ENCODE peak calls at places on chromosome 17, in six cellular contexts. S is H1, O is IMR-90, V is mesenchymal stem cell, F is mesendoderm, Q is neuronal stem cell. U is an unnamed sample.

GRCh38 chr17:42809250-42809649 is 10.6 kb downstream of the CNTD1 start:
- DNase-seq in O (peak; percentile 93), S (no peak), Q (no peak), F (no peak), V (peak; percentile 72), U (no peak)

GRCh38 chr17:58756246-58757161 is 850 bp downstream of the PPM1E start:
- DNase-seq in O (no peak), F (peak; percentile 18), V (peak; percentile 2), Q (peak; percentile 24), S (peak; percentile 64), U (peak; percentile 4)

GRCh38 chr17:18006495-18007239 is 32.3 kb downstream of the ATPAF2 start:
- DNase-seq in F (peak; percentile 47), O (no peak), Q (no peak), V (no peak), S (peak; percentile 63), U (peak; percentile 77)

GRCh38 chr17:50222922-50223321 is 21.5 kb upstream of the COL1A1 start:
- DNase-seq in O (no peak), V (no peak), Q (no peak), F (no peak), S (no peak), U (no peak)

GRCh38 chr17:55642741-55643140 is 79.9 kb downstream of the TMEM100 start:
- DNase-seq in S (no peak), F (peak; percentile 52), O (no peak), Q (no peak), V (no peak), U (no peak)

GRCh38 chr17:33261911-33262665 is 31.0 kb downstream of the ASIC2 start:
- DNase-seq in S (no peak), V (no peak), Q (no peak), F (no peak), O (no peak), U (no peak)

GRCh38 chr17:41537990-41538389 is 9.9 kb upstream of the KRT19 start:
- DNase-seq in Q (no peak), O (peak; percentile 20), F (no peak), S (no peak), V (no peak), U (peak; percentile 60)

GRCh38 chr17:57516290-57517215 is 228.5 kb downstream of the CCDC182 start:
- DNase-seq in V (peak; percentile 75), Q (no peak), S (no peak), O (peak; percentile 54), F (no peak), U (peak; percentile 46)

GRCh38 chr17:1108560-1108809 is 71.3 kb downstream of the ABR start:
- DNase-seq in F (peak; percentile 43), S (no peak), Q (no peak), O (no peak), V (peak; percentile 37), U (no peak)

GRCh38 chr17:34598161-34598776 is 18.9 kb downstream of the TMEM132E start:
- DNase-seq in S (peak; percentile 53), O (no peak), F (peak; percentile 89), Q (no peak), V (no peak), U (no peak)

GRCh38 chr17:3738562-3739295 is 15.0 kb downstream of the HASPIN start:
- DNase-seq in Q (no peak), O (peak; percentile 10), F (peak; percentile 51), V (no peak), S (no peak), U (peak; percentile 78)

GRCh38 chr17:32927201-32927723 is 691 bp upstream of the TMEM98 start:
- DNase-seq in O (peak; percentile 11), F (no peak), V (peak; percentile 42), S (no peak), Q (no peak), U (no peak)

GRCh38 chr17:81239714-81240555 is 817 bp downstream of the NDUFAF8 start:
- DNase-seq in O (peak; percentile 6), F (no peak), Q (no peak), V (peak; percentile 31), S (no peak), U (no peak)

GRCh38 chr17:42895185-42895555 is 5.4 kb upstream of the G6PC1 start:
- DNase-seq in V (peak; percentile 68), Q (no peak), F (no peak), S (no peak), O (peak; percentile 90), U (no peak)

GRCh38 chr17:33099906-33100305 is 108.3 kb downstream of the SPACA3 start:
- DNase-seq in V (no peak), S (no peak), O (no peak), F (no peak), Q (no peak), U (peak; percentile 54)

GRCh38 chr17:56629450-56630187 is 36.1 kb downstream of the NOG start:
- DNase-seq in O (peak; percentile 37), S (peak; percentile 50), V (peak; percentile 55), F (peak; percentile 87), Q (peak; percentile 21), U (peak; percentile 36)

GRCh38 chr17:44792276-44792675 is 33.5 kb downstream of the ADAM11 start:
- DNase-seq in Q (no peak), O (peak; percentile 73), F (no peak), S (no peak), V (peak; percentile 70), U (no peak)

DNA sequence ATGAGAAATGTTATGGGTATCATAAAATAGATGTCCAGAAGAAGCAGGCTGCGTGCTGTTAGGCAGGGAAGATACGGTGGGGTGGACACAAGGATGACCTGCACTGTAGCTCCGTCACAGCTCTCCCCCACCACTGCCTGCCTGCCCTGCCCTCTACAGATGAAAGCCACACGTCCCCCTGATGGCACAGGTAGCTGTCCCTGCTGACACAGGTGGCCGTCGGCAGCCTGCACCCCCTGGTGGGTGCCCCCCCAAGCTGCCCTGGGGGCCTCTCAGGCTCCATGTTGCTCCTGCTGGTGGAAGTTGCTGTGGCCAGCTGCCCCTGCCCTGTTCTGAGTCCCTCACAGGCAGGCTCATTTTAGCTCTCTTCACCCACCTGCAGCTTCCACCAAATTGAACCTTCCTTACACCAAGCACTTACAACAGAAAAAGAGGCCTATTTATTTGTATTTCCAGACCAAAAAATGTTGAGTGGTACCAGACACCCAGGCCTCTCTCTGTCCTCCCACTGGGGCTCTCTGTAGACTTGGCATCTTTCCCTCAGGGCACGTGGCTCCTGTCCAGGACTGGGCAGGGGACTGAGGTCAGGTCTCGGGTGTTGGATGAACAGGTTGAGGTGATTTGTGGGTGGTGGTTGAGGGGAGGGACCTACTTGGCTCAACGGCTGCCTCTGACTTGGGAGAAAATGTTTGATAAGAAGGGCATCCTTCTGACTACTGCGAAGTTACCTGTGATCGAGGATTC is 50.1 kb upstream of the CACNG5 start:
- DNase-seq in Q (no peak), F (no peak), S (no peak), O (no peak), V (no peak), U (no peak)
- H2BK5ac ChIP-seq in Q (no peak overlapping the region), F (no peak overlapping the region), S (peak overlapping the region; percentile 32), O (no peak overlapping the region), V (no peak overlapping the region), U (no peak overlapping the region)

GRCh38 chr17:36816889-36817288 is 120.4 kb upstream of the LHX1 start:
- DNase-seq in F (no peak), O (no peak), Q (no peak), S (no peak), V (no peak), U (no peak)
- H3K23ac ChIP-seq in F (no peak overlapping the region), O (no peak overlapping the region), Q (peak overlapping the region; percentile 22), S (no peak overlapping the region), V (no peak overlapping the region), U (no peak overlapping the region)

GRCh38 chr17:76998839-76999238 is 130.6 kb downstream of the MGAT5B start:
- DNase-seq in V (no peak), O (no peak), F (no peak), Q (no peak), S (no peak), U (no peak)
- H3K4me3 ChIP-seq in V (no peak overlapping the region), O (no peak overlapping the region), F (no peak overlapping the region), Q (no peak overlapping the region), S (no peak overlapping the region), U (no peak overlapping the region)

DNA sequence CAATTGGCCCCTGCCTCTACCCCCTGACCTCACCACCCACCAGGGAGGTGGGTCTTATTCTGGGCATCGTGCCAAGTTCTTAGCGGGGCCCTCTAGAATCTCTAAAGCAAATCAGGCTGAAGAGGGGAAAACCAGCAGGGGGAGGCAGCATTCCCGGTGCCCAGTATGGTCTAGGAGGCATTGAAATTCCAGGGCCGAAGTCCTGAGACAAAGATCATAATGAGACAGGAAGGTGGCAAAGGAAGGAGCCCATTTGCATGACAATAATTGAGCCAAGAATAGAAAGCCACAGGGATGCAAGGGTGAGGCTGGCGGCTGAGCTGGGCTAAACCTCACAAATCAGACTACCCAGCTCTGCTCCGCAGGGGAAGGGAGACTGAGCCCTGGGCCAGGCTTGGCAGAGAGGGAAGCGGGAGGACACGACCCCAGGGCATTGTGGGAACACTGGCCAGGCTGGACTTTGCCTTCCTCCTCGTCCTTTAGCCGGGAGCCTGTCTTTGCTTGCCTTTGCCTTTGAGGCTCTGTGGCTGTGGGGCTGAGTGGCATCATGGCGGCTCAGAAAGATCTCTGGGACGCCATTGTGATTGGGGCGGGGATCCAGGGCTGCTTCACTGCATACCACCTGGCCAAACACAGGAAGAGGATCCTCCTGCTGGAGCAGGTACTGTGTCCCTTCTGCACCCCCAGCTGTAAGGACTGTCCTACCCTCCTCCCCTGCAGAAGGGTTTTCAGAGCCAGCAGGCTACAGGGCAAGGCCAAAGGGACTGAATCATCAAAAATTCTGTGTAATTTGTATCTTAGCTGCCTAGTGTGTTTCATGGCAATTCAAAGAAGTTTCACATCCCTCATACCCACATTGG is at the start of gene PIPOX:
- DNase-seq in Q (peak; percentile 63), S (peak; percentile 81), O (peak; percentile 15), V (peak; percentile 31), F (peak; percentile 92), U (no peak)
- H2BK5ac ChIP-seq in Q (peak within 1 kb of the TSS; percentile 93), S (peak within 1 kb of the TSS; percentile 100), O (no peak within 1 kb of the TSS), V (no peak within 1 kb of the TSS), F (peak within 1 kb of the TSS; percentile 95), U (no peak within 1 kb of the TSS)

GRCh38 chr17:30832438-30832790 is 648 bp downstream of the ATAD5 start:
- DNase-seq in V (peak; percentile 7), F (no peak), S (no peak), Q (no peak), O (no peak), U (no peak)

GRCh38 chr17:30831257-30831656 is 509 bp upstream of the ATAD5 start:
- DNase-seq in Q (no peak), S (no peak), F (peak; percentile 83), O (peak; percentile 5), V (no peak), U (peak; percentile 85)

GRCh38 chr17:30829022-30829421 is 2.7 kb upstream of the ATAD5 start:
- DNase-seq in Q (no peak), V (no peak), F (no peak), O (no peak), S (no peak), U (no peak)

GRCh38 chr17:30827082-30827481 is 2.6 kb upstream of the CRLF3 start:
- DNase-seq in S (no peak), F (no peak), V (no peak), Q (no peak), O (no peak), U (no peak)

GRCh38 chr17:30831663-30832437 is at the start of gene ATAD5:
- DNase-seq in O (peak; percentile 91), S (peak; percentile 91), F (peak; percentile 93), V (peak; percentile 92), Q (peak; percentile 74), U (peak; percentile 97)
- H3K23ac ChIP-seq in O (peak within 1 kb of the TSS; percentile 92), S (no peak within 1 kb of the TSS), F (peak within 1 kb of the TSS; percentile 85), V (no peak within 1 kb of the TSS), Q (peak within 1 kb of the TSS; percentile 40), U (no peak within 1 kb of the TSS)

DNA sequence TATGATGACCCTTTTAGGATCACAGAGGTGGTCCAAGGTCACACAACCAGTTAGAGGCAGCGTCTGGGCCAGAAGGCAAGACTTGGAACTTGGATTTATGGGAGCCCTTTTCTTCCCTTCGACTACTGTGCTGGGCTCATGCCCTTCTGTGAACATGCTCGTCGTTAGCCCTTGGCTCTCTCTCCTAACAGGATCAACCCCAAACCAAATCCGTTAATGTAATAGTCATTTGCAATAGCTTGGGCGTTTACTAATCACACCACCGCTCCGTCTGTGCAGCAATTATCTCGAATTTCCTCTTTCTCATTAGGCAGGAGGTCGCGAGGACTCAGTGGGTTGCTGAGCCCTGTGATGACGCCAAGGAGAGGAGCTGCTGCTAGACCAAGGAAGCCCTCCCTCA is 114.6 kb downstream of the ENGASE start:
- DNase-seq in S (peak; percentile 40), O (no peak), F (no peak), V (no peak), Q (no peak), U (no peak)
- H3K4me3 ChIP-seq in S (no peak overlapping the region), O (no peak overlapping the region), F (no peak overlapping the region), V (no peak overlapping the region), Q (no peak overlapping the region), U (no peak overlapping the region)